ENCODE peak calls at places on chromosome 17, in nine cellular contexts. R is adrenal gland, S is breast epithelium, E is IMR-90, W is stomach, I is A549, H is H1, J is HCT116, G is heart left ventricle. O is an unnamed sample.

GRCh38 chr17:57085448-57086068 is 512 bp downstream of the AKAP1 start:
- DNase-seq in E (peak; percentile 23), J (no peak), I (peak; percentile 61), S (no peak), G (peak; percentile 68), R (peak; percentile 72), H (no peak), W (peak; percentile 80), O (peak; percentile 89)

GRCh38 chr17:2214887-2215615 is 88.5 kb downstream of the SMG6 start:
- DNase-seq in I (no peak), R (no peak), W (no peak), E (peak; percentile 88), H (no peak), G (peak; percentile 70), S (no peak), J (no peak), O (peak; percentile 54)

GRCh38 chr17:43702636-43703035 is 40.9 kb upstream of the MEOX1 start:
- DNase-seq in I (peak; percentile 76), H (no peak), E (no peak), G (no peak), J (no peak), R (no peak), W (no peak), S (no peak), O (no peak)

GRCh38 chr17:8255499-8255898 is 6.4 kb downstream of the PFAS start:
- DNase-seq in H (no peak), E (no peak), I (peak; percentile 47), G (no peak), J (no peak), W (no peak), R (no peak), S (no peak), O (no peak)

GRCh38 chr17:35906559-35907265 is 23.9 kb downstream of the RDM1 start:
- DNase-seq in S (no peak), H (no peak), I (no peak), E (no peak), J (no peak), R (no peak), G (no peak), W (no peak), O (no peak)

GRCh38 chr17:77508047-77508715 is 367.4 kb downstream of the SEC14L1 start:
- DNase-seq in R (no peak), G (no peak), S (no peak), I (peak; percentile 41), J (no peak), H (no peak), W (no peak), E (no peak), O (peak; percentile 32)

GRCh38 chr17:82875418-82875856 is 35.6 kb upstream of the ZNF750 start:
- DNase-seq in E (no peak), R (no peak), W (peak; percentile 87), G (no peak), H (peak; percentile 25), S (peak; percentile 91), J (no peak), I (no peak), O (no peak)

GRCh38 chr17:46870116-46870803 is 18.9 kb downstream of the WNT9B start:
- DNase-seq in R (no peak), J (no peak), H (no peak), W (peak; percentile 65), S (no peak), I (peak; percentile 59), E (no peak), G (no peak), O (no peak)

GRCh38 chr17:82434216-82434565 is 15.8 kb upstream of the OGFOD3 start:
- DNase-seq in R (no peak), S (no peak), W (no peak), E (no peak), J (no peak), I (no peak), H (no peak), G (no peak), O (peak; percentile 78)

GRCh38 chr17:19361975-19362292 is 589 bp downstream of the B9D1 start:
- DNase-seq in E (no peak), R (no peak), J (no peak), S (no peak), H (no peak), W (no peak), G (peak; percentile 27), I (peak; percentile 40), O (no peak)

GRCh38 chr17:2580156-2580555 is 13.3 kb upstream of the PAFAH1B1 start:
- DNase-seq in R (no peak), S (no peak), H (no peak), J (no peak), W (no peak), I (no peak), E (no peak), G (no peak), O (no peak)

GRCh38 chr17:48989100-48989499 is 8.1 kb upstream of the IGF2BP1 start:
- DNase-seq in J (no peak), G (no peak), S (no peak), W (no peak), R (no peak), I (no peak), E (no peak), H (no peak), O (no peak)

GRCh38 chr17:68599091-68599872 is 1.9 kb downstream of the FAM20A start:
- DNase-seq in H (no peak), G (no peak), W (no peak), I (no peak), R (no peak), E (no peak), J (no peak), S (no peak), O (no peak)

GRCh38 chr17:66494023-66494803 is 191.8 kb downstream of the PRKCA start:
- DNase-seq in E (peak; percentile 94), H (no peak), W (no peak), G (no peak), I (peak; percentile 65), J (peak; percentile 61), S (no peak), R (no peak), O (no peak)

GRCh38 chr17:869067-869466 is 86.9 kb downstream of the MRM3 start:
- DNase-seq in J (no peak), E (peak; percentile 68), G (no peak), S (no peak), W (peak; percentile 33), H (no peak), I (no peak), R (no peak), O (peak; percentile 66)

GRCh38 chr17:3754458-3755334 is 31.0 kb downstream of the HASPIN start:
- DNase-seq in I (peak; percentile 58), J (peak; percentile 95), G (no peak), H (peak; percentile 100), E (no peak), R (peak; percentile 31), W (peak; percentile 99), S (peak; percentile 95), O (peak; percentile 82)

GRCh38 chr17:3751836-3752235 is 28.1 kb downstream of the HASPIN start:
- DNase-seq in S (no peak), H (no peak), I (no peak), E (no peak), R (no peak), J (no peak), G (no peak), W (no peak), O (no peak)

GRCh38 chr17:3750926-3751325 is 27.2 kb downstream of the HASPIN start:
- DNase-seq in G (no peak), R (no peak), J (no peak), W (no peak), I (no peak), H (no peak), S (no peak), E (no peak), O (peak; percentile 70)

GRCh38 chr17:3755335-3756030 is 31.8 kb downstream of the HASPIN start:
- DNase-seq in G (no peak), R (no peak), W (no peak), J (no peak), H (no peak), E (no peak), I (no peak), S (no peak), O (no peak)

DNA sequence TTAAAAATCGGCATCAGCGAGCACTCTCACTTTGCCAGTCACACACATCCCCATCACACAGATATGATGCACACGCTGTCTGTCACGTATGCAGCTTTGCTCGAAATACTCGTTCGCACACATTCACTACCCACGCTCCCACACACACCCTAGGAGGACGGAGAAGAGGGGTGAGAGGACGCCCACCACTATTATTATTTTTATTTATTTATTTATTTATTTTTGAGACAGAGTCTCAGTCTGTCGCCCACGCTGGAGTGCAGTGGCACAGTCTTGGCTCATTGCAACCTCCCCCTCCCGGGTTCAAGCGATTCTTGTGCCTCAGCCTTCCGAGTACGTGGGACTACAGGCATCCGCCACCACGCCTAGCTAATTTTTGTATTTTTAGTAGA is 30.4 kb downstream of the HASPIN start:
- DNase-seq in S (no peak), J (no peak), E (no peak), G (no peak), H (no peak), R (no peak), I (no peak), W (no peak), O (no peak)
- TF ChIP-seq POLR2A in S (no peak), J (no peak), E (no peak), G (no peak), H (no peak), R (no peak), I (no peak), W (no peak), O (no peak)

GRCh38 chr17:76495663-76496400 is 5.4 kb downstream of the RHBDF2 start:
- DNase-seq in I (no peak), G (no peak), S (no peak), W (no peak), R (no peak), E (no peak), J (no peak), H (no peak), O (no peak)
- H3K27ac ChIP-seq in I (no peak overlapping the region), G (no peak overlapping the region), S (no peak overlapping the region), W (no peak overlapping the region), R (no peak overlapping the region), E (no peak overlapping the region), J (no peak overlapping the region), H (no peak overlapping the region), O (no peak overlapping the region)

GRCh38 chr17:34443832-34444469 is 80.9 kb upstream of the CCL1 start:
- DNase-seq in H (no peak), I (peak; percentile 43), S (no peak), R (no peak), W (no peak), E (no peak), G (peak; percentile 21), J (no peak), O (no peak)
- TF ChIP-seq CTCF in H (peak; percentile 81), I (peak; percentile 45), S (no peak), R (peak; percentile 21), W (no peak), E (peak; percentile 6), G (peak; percentile 50), J (peak; percentile 32), O (no peak)

GRCh38 chr17:17032131-17032692 is 10.0 kb upstream of the MPRIP start:
- DNase-seq in H (no peak), W (peak; percentile 84), G (peak; percentile 71), I (peak; percentile 89), J (no peak), E (peak; percentile 89), S (peak; percentile 38), R (no peak), O (peak; percentile 70)
- TF ChIP-seq POLR2A in H (no peak), W (no peak), G (no peak), I (no peak), J (no peak), E (no peak), S (no peak), R (no peak), O (no peak)